ENCODE peak calls at places on chromosomes 4 and X, in nine cellular contexts. G is ascending aorta, R is right cardiac atrium, Q is left cardiac atrium, I is kidney tubule cell, L is NCI-H510A treated with DMSO at 0.1 percent for 48 hours, B is heart right ventricle, O is AG04449, Z is NCI-H774. S is an unnamed sample.

GRCh38 chr4:156193800-156194199 is 240.1 kb upstream of the CTSO start:
- DNase-seq in G (no peak), R (no peak), Q (no peak), I (no peak), L (peak), B (no peak), O (peak), Z (no peak), S (no peak)

GRCh38 chr4:108287834-108288413 is 119.2 kb upstream of the LEF1 start:
- DNase-seq in G (no peak), R (no peak), Q (no peak), I (peak), L (no peak), B (no peak), O (no peak), Z (no peak), S (no peak)

GRCh38 chrX:49915352-49916222 is 6.8 kb upstream of the CLCN5 start:
- DNase-seq in G (no peak), R (no peak), Q (peak), I (peak), L (peak), B (no peak), O (no peak), Z (no peak), S (no peak)

GRCh38 chr4:20095805-20096541 is 155.7 kb upstream of the SLIT2 start:
- DNase-seq in G (no peak), R (no peak), Q (no peak), I (no peak), L (no peak), B (no peak), O (no peak), Z (no peak), S (no peak)

GRCh38 chr4:182554736-182555135 is 311.5 kb downstream of the TENM3 start:
- DNase-seq in G (no peak), R (no peak), Q (no peak), I (peak), L (no peak), B (no peak), O (no peak), Z (no peak), S (no peak)

GRCh38 chr4:48275247-48275646 is 5.6 kb upstream of the TEC start:
- DNase-seq in G (no peak), R (no peak), Q (no peak), I (peak), L (no peak), B (no peak), O (no peak), Z (no peak), S (no peak)

GRCh38 chr4:144646523-144647094 is 653 bp downstream of the HHIP start:
- DNase-seq in G (no peak), R (no peak), Q (no peak), I (peak), L (no peak), B (no peak), O (no peak), Z (no peak), S (no peak)

GRCh38 chr4:100190643-100191600 is 654 bp upstream of the DDIT4L start:
- DNase-seq in G (no peak), R (no peak), Q (peak), I (peak), L (no peak), B (no peak), O (no peak), Z (peak), S (no peak)

GRCh38 chr4:99651811-99652545 is 5.7 kb downstream of the C4orf54 start:
- DNase-seq in G (no peak), R (no peak), Q (no peak), I (no peak), L (no peak), B (no peak), O (no peak), Z (no peak), S (no peak)

GRCh38 chr4:127521463-127521862 is 111.3 kb upstream of the INTU start:
- DNase-seq in G (no peak), R (peak), Q (peak), I (no peak), L (no peak), B (peak), O (no peak), Z (no peak), S (no peak)